ENCODE peak calls at places on chromosomes 5 and 9, in six cellular contexts. One of them, this sample, is unnamed.

GRCh38 chr9:104093162-104093561 is 947 bp upstream of the SMC2 start:
- DNase-seq in mesothelial cell of epicardium: no peak
- DNase-seq in posterior vena cava: no peak
- DNase-seq in endothelial cell: no peak
- DNase-seq in GM03348: peak; percentile 11
- DNase-seq in tibial artery: no peak
- DNase-seq in this sample: no peak

GRCh38 chr5:126674145-126674544 is 73.4 kb downstream of the PHAX start:
- DNase-seq in tibial artery: no peak
- DNase-seq in mesothelial cell of epicardium: no peak
- DNase-seq in posterior vena cava: no peak
- DNase-seq in GM03348: no peak
- DNase-seq in endothelial cell: no peak
- DNase-seq in this sample: no peak

GRCh38 chr9:119811030-119811429 is 441.8 kb upstream of the BRINP1 start:
- DNase-seq in endothelial cell: no peak
- DNase-seq in tibial artery: no peak
- DNase-seq in mesothelial cell of epicardium: no peak
- DNase-seq in posterior vena cava: no peak
- DNase-seq in GM03348: peak; percentile 77
- DNase-seq in this sample: no peak

GRCh38 chr5:28808967-28809810 is 1770.8 kb upstream of the CDH9 start:
- DNase-seq in posterior vena cava: no peak
- DNase-seq in tibial artery: no peak
- DNase-seq in mesothelial cell of epicardium: no peak
- DNase-seq in GM03348: peak; percentile 2
- DNase-seq in endothelial cell: no peak
- DNase-seq in this sample: no peak

GRCh38 chr5:79831910-79832309 is 142.3 kb downstream of the CMYA5 start:
- DNase-seq in GM03348: peak; percentile 46
- DNase-seq in tibial artery: no peak
- DNase-seq in mesothelial cell of epicardium: no peak
- DNase-seq in posterior vena cava: no peak
- DNase-seq in endothelial cell: no peak
- DNase-seq in this sample: peak; percentile 32

GRCh38 chr9:3906437-3907213 is 380.8 kb upstream of the RFX3 start:
- DNase-seq in GM03348: peak; percentile 92
- DNase-seq in mesothelial cell of epicardium: no peak
- DNase-seq in posterior vena cava: no peak
- DNase-seq in endothelial cell: no peak
- DNase-seq in tibial artery: no peak
- DNase-seq in this sample: no peak

GRCh38 chr5:149383399-149383798 is 4.3 kb upstream of the IL17B start:
- DNase-seq in mesothelial cell of epicardium: no peak
- DNase-seq in endothelial cell: no peak
- DNase-seq in posterior vena cava: peak; percentile 87
- DNase-seq in GM03348: no peak
- DNase-seq in tibial artery: peak; percentile 75
- DNase-seq in this sample: peak; percentile 63

GRCh38 chr9:129385615-129385934 is 207.5 kb upstream of the IER5L start:
- DNase-seq in GM03348: no peak
- DNase-seq in tibial artery: no peak
- DNase-seq in posterior vena cava: no peak
- DNase-seq in endothelial cell: no peak
- DNase-seq in mesothelial cell of epicardium: no peak
- DNase-seq in this sample: no peak

GRCh38 chr9:107587175-107587963 is 97.8 kb upstream of the KLF4 start:
- DNase-seq in endothelial cell: no peak
- DNase-seq in posterior vena cava: peak; percentile 82
- DNase-seq in GM03348: no peak
- DNase-seq in tibial artery: peak; percentile 55
- DNase-seq in mesothelial cell of epicardium: no peak
- DNase-seq in this sample: peak; percentile 50

GRCh38 chr5:151078490-151079262 is 2.2 kb downstream of the TNIP1 start:
- DNase-seq in tibial artery: no peak
- DNase-seq in GM03348: no peak
- DNase-seq in endothelial cell: no peak
- DNase-seq in posterior vena cava: no peak
- DNase-seq in mesothelial cell of epicardium: no peak
- DNase-seq in this sample: no peak

GRCh38 chr5:132417010-132417439 is 47.5 kb downstream of the SLC22A5 start:
- DNase-seq in GM03348: no peak
- DNase-seq in posterior vena cava: no peak
- DNase-seq in tibial artery: peak; percentile 54
- DNase-seq in mesothelial cell of epicardium: no peak
- DNase-seq in endothelial cell: no peak
- DNase-seq in this sample: peak; percentile 52

GRCh38 chr5:1164696-1165630 is 36.4 kb upstream of the SLC6A19 start:
- DNase-seq in mesothelial cell of epicardium: no peak
- DNase-seq in endothelial cell: no peak
- DNase-seq in GM03348: no peak
- DNase-seq in tibial artery: no peak
- DNase-seq in posterior vena cava: no peak
- DNase-seq in this sample: no peak

GRCh38 chr5:151156732-151157402 is 712 bp downstream of the ANXA6 start:
- DNase-seq in mesothelial cell of epicardium: no peak
- DNase-seq in GM03348: peak; percentile 47
- DNase-seq in endothelial cell: peak; percentile 29
- DNase-seq in posterior vena cava: no peak
- DNase-seq in tibial artery: no peak
- DNase-seq in this sample: no peak

GRCh38 chr5:153660919-153661318 is 170.4 kb downstream of the GRIA1 start:
- DNase-seq in tibial artery: no peak
- DNase-seq in mesothelial cell of epicardium: no peak
- DNase-seq in endothelial cell: no peak
- DNase-seq in GM03348: no peak
- DNase-seq in posterior vena cava: no peak
- DNase-seq in this sample: no peak

GRCh38 chr9:37923121-37923795 is 19.3 kb upstream of the SLC25A51 start:
- DNase-seq in posterior vena cava: peak; percentile 73
- DNase-seq in tibial artery: no peak
- DNase-seq in GM03348: no peak
- DNase-seq in mesothelial cell of epicardium: no peak
- DNase-seq in endothelial cell: no peak
- DNase-seq in this sample: no peak

GRCh38 chr9:16074962-16075361 is 522.1 kb downstream of the CCDC171 start:
- DNase-seq in mesothelial cell of epicardium: no peak
- DNase-seq in endothelial cell: no peak
- DNase-seq in GM03348: peak; percentile 24
- DNase-seq in tibial artery: no peak
- DNase-seq in posterior vena cava: no peak
- DNase-seq in this sample: no peak

GRCh38 chr5:66621146-66621545 is 25.0 kb downstream of the MAST4 start:
- DNase-seq in GM03348: peak; percentile 27
- DNase-seq in tibial artery: no peak
- DNase-seq in mesothelial cell of epicardium: no peak
- DNase-seq in endothelial cell: no peak
- DNase-seq in posterior vena cava: no peak
- DNase-seq in this sample: no peak

GRCh38 chr9:96256800-96257199 is 45.2 kb downstream of the HSD17B3 start:
- DNase-seq in GM03348: no peak
- DNase-seq in posterior vena cava: no peak
- DNase-seq in mesothelial cell of epicardium: no peak
- DNase-seq in endothelial cell: peak; percentile 23
- DNase-seq in tibial artery: no peak
- DNase-seq in this sample: no peak

GRCh38 chr9:137277329-137278041 is at the start of gene TOR4A:
- DNase-seq in posterior vena cava: peak; percentile 95
- DNase-seq in endothelial cell: peak; percentile 86
- DNase-seq in tibial artery: peak; percentile 81
- DNase-seq in mesothelial cell of epicardium: peak; percentile 53
- DNase-seq in GM03348: peak; percentile 93
- DNase-seq in this sample: peak; percentile 88

GRCh38 chr5:153885166-153885565 is 153.5 kb downstream of the FAM114A2 start:
- DNase-seq in mesothelial cell of epicardium: no peak
- DNase-seq in posterior vena cava: no peak
- DNase-seq in GM03348: no peak
- DNase-seq in tibial artery: no peak
- DNase-seq in endothelial cell: no peak
- DNase-seq in this sample: no peak

GRCh38 chr9:124258765-124259272 is 1.1 kb downstream of the NEK6 start:
- DNase-seq in tibial artery: no peak
- DNase-seq in posterior vena cava: no peak
- DNase-seq in GM03348: peak; percentile 32
- DNase-seq in mesothelial cell of epicardium: no peak
- DNase-seq in endothelial cell: peak; percentile 38
- DNase-seq in this sample: no peak

GRCh38 chr9:94245651-94246050 is 13.4 kb upstream of the ZNF169 start:
- DNase-seq in tibial artery: no peak
- DNase-seq in mesothelial cell of epicardium: no peak
- DNase-seq in posterior vena cava: no peak
- DNase-seq in endothelial cell: no peak
- DNase-seq in GM03348: no peak
- DNase-seq in this sample: no peak

GRCh38 chr5:79346420-79346824 is 110.5 kb downstream of the JMY start:
- DNase-seq in GM03348: peak; percentile 45
- DNase-seq in endothelial cell: no peak
- DNase-seq in mesothelial cell of epicardium: no peak
- DNase-seq in posterior vena cava: no peak
- DNase-seq in tibial artery: no peak
- DNase-seq in this sample: no peak

GRCh38 chr5:33981408-33982171 is 2.9 kb downstream of the SLC45A2 start:
- DNase-seq in GM03348: peak; percentile 39
- DNase-seq in mesothelial cell of epicardium: no peak
- DNase-seq in endothelial cell: no peak
- DNase-seq in posterior vena cava: no peak
- DNase-seq in tibial artery: no peak
- DNase-seq in this sample: no peak

GRCh38 chr5:29161399-29161798 is 2032.1 kb upstream of the CDH6 start:
- DNase-seq in GM03348: no peak
- DNase-seq in tibial artery: no peak
- DNase-seq in mesothelial cell of epicardium: no peak
- DNase-seq in posterior vena cava: no peak
- DNase-seq in endothelial cell: no peak
- DNase-seq in this sample: no peak

GRCh38 chr5:175652741-175653663 is 4.9 kb upstream of the HRH2 start:
- DNase-seq in mesothelial cell of epicardium: no peak
- DNase-seq in posterior vena cava: peak; percentile 37
- DNase-seq in endothelial cell: no peak
- DNase-seq in tibial artery: no peak
- DNase-seq in GM03348: no peak
- DNase-seq in this sample: no peak